ENCODE peak calls at places on chromosomes 13 and 19, in eight cellular contexts. One of them, this sample, is unnamed.

GRCh38 chr19:58382997-58383603 is 2.3 kb upstream of the ZNF837 start:
- DNase-seq in T-helper 1 cell: no peak
- DNase-seq in cardiac muscle cell: no peak
- DNase-seq in breast epithelium: no peak
- DNase-seq in AG09309: no peak
- DNase-seq in activated naive CD4-positive, alpha-beta T cell treated with Interleukin-2 at 50 U/mL for 16 hours: no peak
- DNase-seq in esophagus squamous epithelium: no peak
- DNase-seq in fibroblast of the aortic adventitia: no peak
- DNase-seq in this sample: no peak

GRCh38 chr19:1970806-1971502 is 30.0 kb downstream of the CSNK1G2 start:
- DNase-seq in T-helper 1 cell: no peak
- DNase-seq in AG09309: no peak
- DNase-seq in activated naive CD4-positive, alpha-beta T cell treated with Interleukin-2 at 50 U/mL for 16 hours: no peak
- DNase-seq in fibroblast of the aortic adventitia: no peak
- DNase-seq in breast epithelium: no peak
- DNase-seq in cardiac muscle cell: no peak
- DNase-seq in esophagus squamous epithelium: no peak
- DNase-seq in this sample: no peak

GRCh38 chr13:101690871-101691270 is 238.4 kb downstream of the ITGBL1 start:
- DNase-seq in cardiac muscle cell: no peak
- DNase-seq in AG09309: no peak
- DNase-seq in esophagus squamous epithelium: no peak
- DNase-seq in fibroblast of the aortic adventitia: no peak
- DNase-seq in breast epithelium: no peak
- DNase-seq in activated naive CD4-positive, alpha-beta T cell treated with Interleukin-2 at 50 U/mL for 16 hours: no peak
- DNase-seq in T-helper 1 cell: no peak
- DNase-seq in this sample: no peak

GRCh38 chr19:42234364-42234763 is 8.0 kb downstream of the GSK3A start:
- DNase-seq in cardiac muscle cell: no peak
- DNase-seq in T-helper 1 cell: no peak
- DNase-seq in breast epithelium: no peak
- DNase-seq in activated naive CD4-positive, alpha-beta T cell treated with Interleukin-2 at 50 U/mL for 16 hours: no peak
- DNase-seq in AG09309: no peak
- DNase-seq in esophagus squamous epithelium: no peak
- DNase-seq in fibroblast of the aortic adventitia: no peak
- DNase-seq in this sample: no peak

GRCh38 chr19:16584825-16585801 is 12.9 kb upstream of the SLC35E1 start:
- DNase-seq in T-helper 1 cell: no peak
- DNase-seq in cardiac muscle cell: no peak
- DNase-seq in activated naive CD4-positive, alpha-beta T cell treated with Interleukin-2 at 50 U/mL for 16 hours: no peak
- DNase-seq in esophagus squamous epithelium: no peak
- DNase-seq in fibroblast of the aortic adventitia: no peak
- DNase-seq in breast epithelium: no peak
- DNase-seq in AG09309: no peak
- DNase-seq in this sample: no peak

GRCh38 chr13:97224544-97225324 is 2.6 kb downstream of the MBNL2 start:
- DNase-seq in AG09309: no peak
- DNase-seq in breast epithelium: peak
- DNase-seq in esophagus squamous epithelium: no peak
- DNase-seq in activated naive CD4-positive, alpha-beta T cell treated with Interleukin-2 at 50 U/mL for 16 hours: peak
- DNase-seq in cardiac muscle cell: peak
- DNase-seq in fibroblast of the aortic adventitia: peak
- DNase-seq in T-helper 1 cell: no peak
- DNase-seq in this sample: no peak

GRCh38 chr13:19927117-19927734 is 31.3 kb upstream of the ZMYM2 start:
- DNase-seq in activated naive CD4-positive, alpha-beta T cell treated with Interleukin-2 at 50 U/mL for 16 hours: no peak
- DNase-seq in esophagus squamous epithelium: no peak
- DNase-seq in AG09309: peak
- DNase-seq in T-helper 1 cell: no peak
- DNase-seq in cardiac muscle cell: peak
- DNase-seq in breast epithelium: no peak
- DNase-seq in fibroblast of the aortic adventitia: peak
- DNase-seq in this sample: no peak

GRCh38 chr13:97335488-97336134 is 98.4 kb upstream of the RAP2A start:
- DNase-seq in T-helper 1 cell: no peak
- DNase-seq in fibroblast of the aortic adventitia: peak
- DNase-seq in AG09309: no peak
- DNase-seq in breast epithelium: no peak
- DNase-seq in esophagus squamous epithelium: no peak
- DNase-seq in cardiac muscle cell: no peak
- DNase-seq in activated naive CD4-positive, alpha-beta T cell treated with Interleukin-2 at 50 U/mL for 16 hours: no peak
- DNase-seq in this sample: no peak

GRCh38 chr19:33514885-33515485 is 6.6 kb downstream of the PEPD start:
- DNase-seq in breast epithelium: no peak
- DNase-seq in cardiac muscle cell: no peak
- DNase-seq in esophagus squamous epithelium: no peak
- DNase-seq in activated naive CD4-positive, alpha-beta T cell treated with Interleukin-2 at 50 U/mL for 16 hours: peak
- DNase-seq in T-helper 1 cell: no peak
- DNase-seq in AG09309: no peak
- DNase-seq in fibroblast of the aortic adventitia: no peak
- DNase-seq in this sample: no peak

GRCh38 chr19:55527197-55528029 is 9.5 kb downstream of the SBK2 start:
- DNase-seq in T-helper 1 cell: no peak
- DNase-seq in breast epithelium: no peak
- DNase-seq in esophagus squamous epithelium: no peak
- DNase-seq in AG09309: no peak
- DNase-seq in cardiac muscle cell: no peak
- DNase-seq in fibroblast of the aortic adventitia: no peak
- DNase-seq in activated naive CD4-positive, alpha-beta T cell treated with Interleukin-2 at 50 U/mL for 16 hours: no peak
- DNase-seq in this sample: no peak

GRCh38 chr19:14577885-14578427 is 4.9 kb upstream of the CLEC17A start:
- DNase-seq in T-helper 1 cell: no peak
- DNase-seq in breast epithelium: no peak
- DNase-seq in cardiac muscle cell: no peak
- DNase-seq in fibroblast of the aortic adventitia: no peak
- DNase-seq in esophagus squamous epithelium: no peak
- DNase-seq in AG09309: no peak
- DNase-seq in activated naive CD4-positive, alpha-beta T cell treated with Interleukin-2 at 50 U/mL for 16 hours: no peak
- DNase-seq in this sample: no peak

GRCh38 chr13:98134901-98135300 is 8.0 kb upstream of the FARP1 start:
- DNase-seq in T-helper 1 cell: no peak
- DNase-seq in breast epithelium: no peak
- DNase-seq in cardiac muscle cell: no peak
- DNase-seq in esophagus squamous epithelium: no peak
- DNase-seq in fibroblast of the aortic adventitia: no peak
- DNase-seq in activated naive CD4-positive, alpha-beta T cell treated with Interleukin-2 at 50 U/mL for 16 hours: no peak
- DNase-seq in AG09309: no peak
- DNase-seq in this sample: no peak

GRCh38 chr13:40137400-40137799 is 481.9 kb downstream of the COG6 start:
- DNase-seq in breast epithelium: no peak
- DNase-seq in AG09309: no peak
- DNase-seq in fibroblast of the aortic adventitia: no peak
- DNase-seq in T-helper 1 cell: no peak
- DNase-seq in esophagus squamous epithelium: no peak
- DNase-seq in activated naive CD4-positive, alpha-beta T cell treated with Interleukin-2 at 50 U/mL for 16 hours: no peak
- DNase-seq in cardiac muscle cell: no peak
- DNase-seq in this sample: no peak

GRCh38 chr19:7658219-7658686 is 10.6 kb upstream of the RETN start:
- DNase-seq in cardiac muscle cell: no peak
- DNase-seq in T-helper 1 cell: peak
- DNase-seq in activated naive CD4-positive, alpha-beta T cell treated with Interleukin-2 at 50 U/mL for 16 hours: peak
- DNase-seq in fibroblast of the aortic adventitia: no peak
- DNase-seq in AG09309: no peak
- DNase-seq in breast epithelium: no peak
- DNase-seq in esophagus squamous epithelium: no peak
- DNase-seq in this sample: no peak

GRCh38 chr19:55098716-55099556 is 18.5 kb downstream of the PPP1R12C start:
- DNase-seq in activated naive CD4-positive, alpha-beta T cell treated with Interleukin-2 at 50 U/mL for 16 hours: no peak
- DNase-seq in breast epithelium: no peak
- DNase-seq in fibroblast of the aortic adventitia: no peak
- DNase-seq in AG09309: no peak
- DNase-seq in esophagus squamous epithelium: no peak
- DNase-seq in T-helper 1 cell: no peak
- DNase-seq in cardiac muscle cell: no peak
- DNase-seq in this sample: no peak

GRCh38 chr19:20247016-20247683 is 80.1 kb downstream of the ZNF486 start:
- DNase-seq in activated naive CD4-positive, alpha-beta T cell treated with Interleukin-2 at 50 U/mL for 16 hours: peak
- DNase-seq in T-helper 1 cell: no peak
- DNase-seq in esophagus squamous epithelium: no peak
- DNase-seq in cardiac muscle cell: peak
- DNase-seq in breast epithelium: no peak
- DNase-seq in fibroblast of the aortic adventitia: peak
- DNase-seq in AG09309: no peak
- DNase-seq in this sample: no peak

GRCh38 chr13:98571955-98572662 is 4.8 kb downstream of the STK24 start:
- DNase-seq in fibroblast of the aortic adventitia: peak
- DNase-seq in T-helper 1 cell: no peak
- DNase-seq in cardiac muscle cell: no peak
- DNase-seq in AG09309: peak
- DNase-seq in breast epithelium: no peak
- DNase-seq in activated naive CD4-positive, alpha-beta T cell treated with Interleukin-2 at 50 U/mL for 16 hours: peak
- DNase-seq in esophagus squamous epithelium: no peak
- DNase-seq in this sample: no peak

GRCh38 chr19:5150902-5151741 is 182.2 kb downstream of the KDM4B start:
- DNase-seq in fibroblast of the aortic adventitia: no peak
- DNase-seq in esophagus squamous epithelium: no peak
- DNase-seq in activated naive CD4-positive, alpha-beta T cell treated with Interleukin-2 at 50 U/mL for 16 hours: no peak
- DNase-seq in breast epithelium: no peak
- DNase-seq in T-helper 1 cell: no peak
- DNase-seq in cardiac muscle cell: no peak
- DNase-seq in AG09309: no peak
- DNase-seq in this sample: no peak

GRCh38 chr19:58304255-58304654 is 922 bp upstream of the ERVK3-1 start:
- DNase-seq in cardiac muscle cell: no peak
- DNase-seq in AG09309: no peak
- DNase-seq in breast epithelium: no peak
- DNase-seq in fibroblast of the aortic adventitia: no peak
- DNase-seq in esophagus squamous epithelium: no peak
- DNase-seq in activated naive CD4-positive, alpha-beta T cell treated with Interleukin-2 at 50 U/mL for 16 hours: no peak
- DNase-seq in T-helper 1 cell: no peak
- DNase-seq in this sample: no peak

GRCh38 chr19:5078666-5079409 is 109.9 kb downstream of the KDM4B start:
- DNase-seq in cardiac muscle cell: no peak
- DNase-seq in fibroblast of the aortic adventitia: no peak
- DNase-seq in activated naive CD4-positive, alpha-beta T cell treated with Interleukin-2 at 50 U/mL for 16 hours: no peak
- DNase-seq in breast epithelium: no peak
- DNase-seq in T-helper 1 cell: no peak
- DNase-seq in AG09309: no peak
- DNase-seq in esophagus squamous epithelium: no peak
- DNase-seq in this sample: no peak

GRCh38 chr19:48950159-48950558 is 4.5 kb upstream of the BAX start:
- DNase-seq in activated naive CD4-positive, alpha-beta T cell treated with Interleukin-2 at 50 U/mL for 16 hours: no peak
- DNase-seq in T-helper 1 cell: no peak
- DNase-seq in esophagus squamous epithelium: no peak
- DNase-seq in AG09309: no peak
- DNase-seq in breast epithelium: no peak
- DNase-seq in cardiac muscle cell: no peak
- DNase-seq in fibroblast of the aortic adventitia: no peak
- DNase-seq in this sample: no peak

GRCh38 chr19:55473613-55474012 is 2.8 kb upstream of the ZNF628 start:
- DNase-seq in AG09309: no peak
- DNase-seq in breast epithelium: no peak
- DNase-seq in cardiac muscle cell: no peak
- DNase-seq in fibroblast of the aortic adventitia: no peak
- DNase-seq in activated naive CD4-positive, alpha-beta T cell treated with Interleukin-2 at 50 U/mL for 16 hours: no peak
- DNase-seq in esophagus squamous epithelium: no peak
- DNase-seq in T-helper 1 cell: no peak
- DNase-seq in this sample: no peak

GRCh38 chr13:35961002-35961401 is 170.2 kb downstream of the DCLK1 start:
- DNase-seq in breast epithelium: no peak
- DNase-seq in T-helper 1 cell: no peak
- DNase-seq in esophagus squamous epithelium: no peak
- DNase-seq in fibroblast of the aortic adventitia: peak
- DNase-seq in AG09309: no peak
- DNase-seq in cardiac muscle cell: no peak
- DNase-seq in activated naive CD4-positive, alpha-beta T cell treated with Interleukin-2 at 50 U/mL for 16 hours: no peak
- DNase-seq in this sample: no peak

GRCh38 chr13:38255600-38255999 is 94.1 kb upstream of the UFM1 start:
- DNase-seq in T-helper 1 cell: no peak
- DNase-seq in activated naive CD4-positive, alpha-beta T cell treated with Interleukin-2 at 50 U/mL for 16 hours: no peak
- DNase-seq in breast epithelium: no peak
- DNase-seq in fibroblast of the aortic adventitia: no peak
- DNase-seq in esophagus squamous epithelium: no peak
- DNase-seq in AG09309: no peak
- DNase-seq in cardiac muscle cell: no peak
- DNase-seq in this sample: no peak

GRCh38 chr13:26678796-26679195 is 81.8 kb downstream of the GPR12 start:
- DNase-seq in breast epithelium: no peak
- DNase-seq in AG09309: no peak
- DNase-seq in cardiac muscle cell: no peak
- DNase-seq in activated naive CD4-positive, alpha-beta T cell treated with Interleukin-2 at 50 U/mL for 16 hours: no peak
- DNase-seq in fibroblast of the aortic adventitia: no peak
- DNase-seq in T-helper 1 cell: no peak
- DNase-seq in esophagus squamous epithelium: no peak
- DNase-seq in this sample: no peak

GRCh38 chr13:96792736-96793444 is 201.4 kb downstream of the OXGR1 start:
- DNase-seq in T-helper 1 cell: no peak
- DNase-seq in esophagus squamous epithelium: no peak
- DNase-seq in cardiac muscle cell: peak
- DNase-seq in AG09309: no peak
- DNase-seq in fibroblast of the aortic adventitia: peak
- DNase-seq in activated naive CD4-positive, alpha-beta T cell treated with Interleukin-2 at 50 U/mL for 16 hours: no peak
- DNase-seq in breast epithelium: no peak
- DNase-seq in this sample: no peak

GRCh38 chr19:13610042-13610691 is 103.9 kb upstream of the CACNA1A start:
- DNase-seq in cardiac muscle cell: no peak
- DNase-seq in T-helper 1 cell: no peak
- DNase-seq in activated naive CD4-positive, alpha-beta T cell treated with Interleukin-2 at 50 U/mL for 16 hours: no peak
- DNase-seq in esophagus squamous epithelium: no peak
- DNase-seq in fibroblast of the aortic adventitia: no peak
- DNase-seq in breast epithelium: no peak
- DNase-seq in AG09309: no peak
- DNase-seq in this sample: no peak

This sample was measured in vagina.